ENCODE peak calls at places on chromosome 12, in nine cellular contexts. S, K, M, W, D, G, U, Z and V are unnamed samples.
A peak's percentile ranks its signal among the peaks of the same experiment; 100 is the strongest.

GRCh38 chr12:62285284-62285683 is 25.1 kb downstream of the USP15 start:
- DNase-seq in S (no peak), K (no peak), M (no peak), W (no peak), D (no peak), G (no peak), U (no peak), Z (no peak), V (no peak)

GRCh38 chr12:70733385-70733784 is 96.2 kb upstream of the PTPRB start:
- DNase-seq in S (peak; percentile 43), K (no peak), M (peak; percentile 62), W (peak; percentile 73), D (peak; percentile 10), G (peak; percentile 76), U (peak; percentile 67), Z (no peak), V (peak; percentile 47)

GRCh38 chr12:132133952-132134652 is 10.0 kb downstream of the DDX51 start:
- DNase-seq in S (no peak), K (no peak), M (no peak), W (peak; percentile 39), D (no peak), G (no peak), U (no peak), Z (no peak), V (no peak)

GRCh38 chr12:94875525-94875924 is 128.0 kb downstream of the NDUFA12 start:
- DNase-seq in S (no peak), K (no peak), M (no peak), W (peak; percentile 69), D (peak; percentile 27), G (peak; percentile 13), U (no peak), Z (no peak), V (peak; percentile 45)

GRCh38 chr12:93908846-93909592 is 231.8 kb downstream of the CRADD start:
- DNase-seq in S (no peak), K (no peak), M (peak; percentile 20), W (peak; percentile 56), D (no peak), G (no peak), U (no peak), Z (no peak), V (no peak)

GRCh38 chr12:116722245-116722644 is 15.6 kb downstream of the SPRING1 start:
- DNase-seq in S (no peak), K (no peak), M (no peak), W (no peak), D (no peak), G (no peak), U (no peak), Z (no peak), V (no peak)

GRCh38 chr12:124906606-124907261 is 7.7 kb downstream of the UBC start:
- DNase-seq in S (peak; percentile 77), K (peak; percentile 44), M (peak; percentile 82), W (peak; percentile 96), D (peak; percentile 97), G (peak; percentile 93), U (peak; percentile 90), Z (peak; percentile 94), V (no peak)

GRCh38 chr12:80040075-80040738 is 59.1 kb upstream of the OTOGL start:
- DNase-seq in S (no peak), K (no peak), M (no peak), W (no peak), D (peak; percentile 4), G (no peak), U (peak; percentile 49), Z (no peak), V (no peak)

GRCh38 chr12:1592444-1593231 is 1.7 kb downstream of the FBXL14 start:
- DNase-seq in S (no peak), K (peak; percentile 49), M (peak; percentile 46), W (no peak), D (peak; percentile 91), G (peak; percentile 24), U (peak; percentile 84), Z (no peak), V (no peak)

GRCh38 chr12:128969480-128970055 is 116.3 kb downstream of the GLT1D1 start:
- DNase-seq in S (no peak), K (no peak), M (peak; percentile 8), W (peak; percentile 47), D (peak; percentile 49), G (peak; percentile 67), U (no peak), Z (peak; percentile 34), V (peak; percentile 15)

GRCh38 chr12:56645201-56645716 is 525 bp downstream of the ATP5F1B start:
- DNase-seq in S (no peak), K (no peak), M (no peak), W (no peak), D (no peak), G (peak; percentile 21), U (no peak), Z (no peak), V (no peak)

GRCh38 chr12:33116284-33116683 is 219.7 kb upstream of the PKP2 start:
- DNase-seq in S (no peak), K (no peak), M (no peak), W (no peak), D (no peak), G (peak; percentile 13), U (no peak), Z (no peak), V (no peak)

GRCh38 chr12:123532021-123532420 is 1.5 kb downstream of the RILPL1 start:
- DNase-seq in S (no peak), K (peak; percentile 22), M (no peak), W (no peak), D (peak; percentile 15), G (no peak), U (peak; percentile 10), Z (no peak), V (no peak)

GRCh38 chr12:121893901-121894540 is 5.4 kb downstream of the PSMD9 start:
- DNase-seq in S (no peak), K (no peak), M (peak; percentile 69), W (peak; percentile 63), D (peak; percentile 53), G (no peak), U (peak; percentile 77), Z (peak; percentile 40), V (no peak)

GRCh38 chr12:111458773-111459172 is 53.0 kb downstream of the SH2B3 start:
- DNase-seq in S (no peak), K (no peak), M (no peak), W (no peak), D (no peak), G (no peak), U (no peak), Z (no peak), V (no peak)

GRCh38 chr12:97404093-97404492 is 58.5 kb upstream of the RMST start:
- DNase-seq in S (no peak), K (no peak), M (no peak), W (no peak), D (no peak), G (no peak), U (no peak), Z (no peak), V (no peak)

GRCh38 chr12:102542816-102543448 is 62.6 kb upstream of the IGF1 start:
- DNase-seq in S (no peak), K (no peak), M (no peak), W (no peak), D (no peak), G (no peak), U (peak; percentile 37), Z (no peak), V (no peak)

GRCh38 chr12:25253371-25254068 is 2.8 kb upstream of the KRAS start:
- DNase-seq in S (no peak), K (no peak), M (no peak), W (no peak), D (peak; percentile 21), G (no peak), U (no peak), Z (no peak), V (no peak)

GRCh38 chr12:120249875-120250795 is 15.4 kb downstream of the PXN start:
- DNase-seq in S (no peak), K (no peak), M (no peak), W (no peak), D (peak; percentile 75), G (no peak), U (no peak), Z (no peak), V (no peak)

GRCh38 chr12:49126852-49127763 is 4.1 kb downstream of the TUBA1B start:
- DNase-seq in S (no peak), K (no peak), M (no peak), W (peak; percentile 42), D (no peak), G (no peak), U (no peak), Z (no peak), V (no peak)

GRCh38 chr12:45357547-45358417 is 141.9 kb downstream of the ANO6 start:
- DNase-seq in S (no peak), K (no peak), M (no peak), W (no peak), D (no peak), G (peak; percentile 49), U (no peak), Z (no peak), V (no peak)

GRCh38 chr12:12803186-12803585 is 10.0 kb upstream of the DDX47 start:
- DNase-seq in S (no peak), K (no peak), M (no peak), W (peak; percentile 98), D (peak; percentile 62), G (no peak), U (peak; percentile 86), Z (peak; percentile 87), V (peak; percentile 41)

GRCh38 chr12:57456145-57456700 is 1.1 kb downstream of the INHBE start:
- DNase-seq in S (no peak), K (peak; percentile 36), M (no peak), W (peak; percentile 81), D (peak; percentile 74), G (peak; percentile 75), U (peak; percentile 44), Z (no peak), V (no peak)

GRCh38 chr12:52789637-52790426 is 6.1 kb downstream of the KRT3 start:
- DNase-seq in S (no peak), K (no peak), M (no peak), W (no peak), D (no peak), G (peak; percentile 10), U (no peak), Z (peak; percentile 39), V (no peak)

GRCh38 chr12:77916276-77916675 is 85.6 kb downstream of the NAV3 start:
- DNase-seq in S (no peak), K (no peak), M (no peak), W (no peak), D (no peak), G (no peak), U (no peak), Z (no peak), V (no peak)

GRCh38 chr12:29781176-29781575 is 2.6 kb downstream of the TMTC1 start:
- DNase-seq in S (no peak), K (no peak), M (no peak), W (no peak), D (no peak), G (no peak), U (no peak), Z (no peak), V (no peak)

GRCh38 chr12:127873306-127873705 is 393.7 kb upstream of the TMEM132C start:
- DNase-seq in S (no peak), K (no peak), M (no peak), W (no peak), D (no peak), G (no peak), U (no peak), Z (no peak), V (no peak)

GRCh38 chr12:126926023-126926600 is 1340.9 kb upstream of the TMEM132C start:
- DNase-seq in S (no peak), K (no peak), M (no peak), W (peak; percentile 6), D (no peak), G (no peak), U (no peak), Z (no peak), V (no peak)

GRCh38 chr12:50842637-50843493 is at the start of gene TMPRSS12:
- DNase-seq in S (no peak), K (no peak), M (no peak), W (no peak), D (no peak), G (no peak), U (no peak), Z (no peak), V (no peak)

GRCh38 chr12:124032265-124032886 is 59.4 kb downstream of the ZNF664 start:
- DNase-seq in S (no peak), K (no peak), M (peak; percentile 44), W (peak; percentile 65), D (peak; percentile 49), G (peak; percentile 71), U (peak; percentile 71), Z (peak; percentile 38), V (peak; percentile 60)

GRCh38 chr12:43930032-43930431 is 94.2 kb downstream of the TMEM117 start:
- DNase-seq in S (no peak), K (no peak), M (no peak), W (no peak), D (no peak), G (no peak), U (no peak), Z (no peak), V (no peak)